ENCODE peak calls at places on chromosomes 7 and 10, in seven cellular contexts. H is fibroblast of lung, G is left lung, K is A549, I is cardiac muscle cell, E is kidney, C is Caco-2. J is an unnamed sample. For H3K4me1, the result is how much of the 10 kb centered on the place peaks cover.

GRCh38 chr7:66326501-66327180 is 121.5 kb downstream of the TPST1 start:
- DNase-seq in H (peak), G (no peak), K (no peak), I (no peak), E (no peak), C (peak), J (no peak)

GRCh38 chr10:89632824-89633223 is 12.2 kb downstream of the PANK1 start:
- DNase-seq in H (no peak), G (no peak), K (no peak), I (no peak), E (no peak), C (no peak), J (no peak)

GRCh38 chr7:5793361-5794072 is 12.1 kb upstream of the RNF216 start:
- DNase-seq in H (no peak), G (no peak), K (no peak), I (no peak), E (peak), C (no peak), J (no peak)

GRCh38 chr10:44313706-44314307 is 71.1 kb downstream of the CXCL12 start:
- DNase-seq in H (no peak), G (no peak), K (no peak), I (peak), E (no peak), C (no peak), J (no peak)

GRCh38 chr10:68099736-68100135 is 9.6 kb upstream of the MYPN start:
- DNase-seq in H (peak), G (no peak), K (no peak), I (no peak), E (no peak), C (no peak), J (no peak)

GRCh38 chr7:133669061-133669455 is 416.2 kb downstream of the EXOC4 start:
- DNase-seq in H (no peak), G (no peak), K (no peak), I (no peak), E (no peak), C (no peak), J (no peak)

GRCh38 chr10:88042162-88043100 is 179.0 kb downstream of the PTEN start:
- DNase-seq in H (peak), G (no peak), K (no peak), I (peak), E (no peak), C (no peak), J (peak)

GRCh38 chr10:29795856-29796255 is 161.1 kb upstream of the SVIL start:
- DNase-seq in H (no peak), G (no peak), K (no peak), I (no peak), E (no peak), C (no peak), J (no peak)

GRCh38 chr10:111114931-111115500 is 38.2 kb downstream of the ADRA2A start:
- DNase-seq in H (no peak), G (no peak), K (no peak), I (no peak), E (no peak), C (no peak), J (no peak)

GRCh38 chr7:130419652-130420051 is 21.2 kb downstream of the CEP41 start:
- DNase-seq in H (no peak), G (no peak), K (no peak), I (no peak), E (no peak), C (no peak), J (no peak)

GRCh38 chr10:120805014-120805805 is 46.0 kb upstream of the WDR11 start:
- DNase-seq in H (no peak), G (no peak), K (no peak), I (no peak), E (no peak), C (no peak), J (no peak)

GRCh38 chr7:118183586-118184391 is at the start of gene LSM8:
- DNase-seq in H (peak), G (peak), K (peak), I (peak), E (peak), C (peak), J (peak)

DNA sequence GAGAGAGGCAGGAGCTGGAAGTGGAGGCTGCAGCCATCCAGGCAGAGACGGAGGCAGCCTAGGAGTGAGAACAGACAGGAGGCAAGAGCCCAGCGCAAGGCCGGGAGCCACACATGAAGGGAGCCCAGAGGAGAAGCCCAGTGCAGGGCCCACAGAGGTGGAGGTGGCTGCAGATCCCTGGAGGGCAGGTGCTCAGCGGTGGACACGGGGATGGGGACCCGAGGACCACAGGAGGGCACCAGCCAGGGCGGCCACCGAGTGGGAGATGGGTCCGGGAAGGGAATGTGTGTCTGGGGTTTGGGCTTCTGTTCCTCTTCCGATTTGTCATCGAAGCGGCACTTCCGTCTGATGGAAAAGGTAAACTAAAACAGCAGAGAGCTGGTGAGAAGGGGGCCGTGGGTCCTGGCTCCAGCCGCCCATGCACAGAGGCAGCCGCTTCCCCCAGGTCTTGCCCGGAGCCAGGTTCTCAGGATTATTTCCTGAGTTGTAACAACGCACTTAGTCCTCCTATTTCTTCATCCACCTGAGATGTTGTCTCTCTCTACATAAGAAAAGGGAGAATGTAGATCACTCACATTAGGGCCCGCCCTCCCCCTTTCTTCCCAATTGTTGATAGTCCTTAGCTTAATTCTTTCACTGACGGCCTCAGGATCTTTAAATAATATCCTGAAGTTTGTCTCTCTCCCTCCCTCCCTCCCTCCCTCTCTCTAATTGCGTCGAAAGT is 174.9 kb upstream of the PPP2R2D start:
- DNase-seq in H (no peak), G (peak), K (no peak), I (no peak), E (no peak), C (peak), J (no peak)
- H3K4me3 ChIP-seq in H (no peak), G (no peak), K (no peak), I (no peak), E (no peak), C (no peak), J (no peak)

DNA sequence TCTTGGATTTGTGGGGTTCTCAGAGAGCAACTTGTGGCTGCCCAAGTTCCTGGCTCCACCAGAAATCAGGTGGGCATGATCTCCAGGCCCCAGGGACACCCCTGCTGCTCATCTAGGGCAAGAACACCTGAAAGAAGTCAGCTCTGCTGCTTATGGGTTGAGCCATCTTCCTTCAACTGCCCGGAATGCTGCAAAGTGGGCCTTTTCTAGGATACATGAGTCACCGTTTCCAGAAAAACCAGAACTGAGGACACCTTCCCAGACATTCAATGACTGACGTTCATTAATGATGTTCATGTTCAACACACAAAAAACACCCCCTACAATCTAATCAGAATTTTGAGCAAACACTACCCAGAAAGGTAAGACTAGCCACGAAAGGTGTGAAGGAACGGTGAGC is 98.0 kb downstream of the MAD1L1 start:
- DNase-seq in H (no peak), G (peak), K (no peak), I (no peak), E (no peak), C (no peak), J (no peak)
- H3K4me1 ChIP-seq in H (under half), G (under half), K (under half), I (under half), E (under half), C (under half), J (under half)

GRCh38 chr10:114526497-114527238 is 122.4 kb upstream of the AFAP1L2 start:
- DNase-seq in H (peak), G (peak), K (peak), I (peak), E (peak), C (peak), J (peak)
- TF ChIP-seq CTCF in H (no peak), G (no peak), K (no peak), I (peak), E (no peak), C (no peak), J (no peak)

GRCh38 chr10:12482586-12482985 is 133.2 kb downstream of the CAMK1D start:
- DNase-seq in H (no peak), G (no peak), K (no peak), I (peak), E (no peak), C (no peak), J (no peak)

GRCh38 chr10:12484945-12485805 is 135.8 kb downstream of the CAMK1D start:
- DNase-seq in H (no peak), G (no peak), K (no peak), I (peak), E (no peak), C (peak), J (peak)

GRCh38 chr10:12487366-12487765 is 138.0 kb downstream of the CAMK1D start:
- DNase-seq in H (no peak), G (no peak), K (no peak), I (no peak), E (no peak), C (no peak), J (no peak)

GRCh38 chr10:12481956-12482355 is 132.6 kb downstream of the CAMK1D start:
- DNase-seq in H (no peak), G (no peak), K (no peak), I (no peak), E (no peak), C (no peak), J (no peak)

DNA sequence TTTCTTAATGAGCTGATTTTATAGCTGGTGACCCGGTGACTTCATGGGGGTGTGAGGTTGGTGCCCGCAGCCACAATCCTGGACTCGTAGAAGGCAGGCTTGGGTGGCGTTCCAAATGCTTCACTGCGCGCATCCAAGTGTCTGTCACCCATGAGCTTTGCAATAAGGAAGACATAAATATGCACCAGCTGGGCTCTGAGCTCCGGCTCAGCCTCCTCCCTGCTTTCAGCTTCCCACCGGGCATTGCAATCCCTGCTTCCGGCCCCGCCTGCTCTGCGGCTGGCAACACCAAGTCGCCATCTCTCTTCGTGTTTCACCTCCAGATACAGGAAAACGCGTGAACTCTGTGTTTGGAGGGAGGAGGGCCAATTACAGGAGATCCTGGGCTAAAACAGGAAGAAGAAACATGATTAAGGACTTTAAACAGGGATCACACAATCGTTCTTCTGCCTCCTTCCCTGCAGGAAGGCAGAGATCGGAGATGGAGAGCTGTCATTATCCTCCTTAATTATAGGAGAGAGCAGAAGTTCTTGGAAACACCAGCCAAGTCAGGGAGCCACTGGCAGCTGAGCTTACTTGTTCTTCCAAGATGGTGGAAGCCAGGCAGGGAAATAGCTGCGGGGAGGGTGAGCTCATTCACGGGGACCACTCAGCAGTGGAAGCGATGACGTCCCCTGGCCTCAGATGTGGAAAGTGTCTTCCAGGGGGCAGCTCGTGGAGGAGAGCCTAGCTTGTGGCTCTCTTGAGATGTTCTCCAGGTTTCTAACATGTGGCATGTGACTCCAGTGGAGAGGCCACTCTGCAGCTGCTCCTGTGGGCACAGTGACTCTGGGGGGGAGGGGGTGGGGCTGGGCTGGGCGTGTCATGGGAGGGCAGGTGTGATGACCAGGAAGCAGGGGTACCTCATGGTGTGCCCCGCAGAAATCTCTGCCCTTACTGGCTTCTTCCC is 134.9 kb downstream of the CAMK1D start:
- DNase-seq in H (no peak), G (no peak), K (no peak), I (no peak), E (no peak), C (no peak), J (no peak)
- H3K4me3 ChIP-seq in H (no peak), G (no peak), K (no peak), I (no peak), E (no peak), C (no peak), J (no peak)

GRCh38 chr10:96584474-96584873 is 2.3 kb downstream of the TM9SF3 start:
- DNase-seq in H (no peak), G (no peak), K (no peak), I (no peak), E (no peak), C (no peak), J (no peak)
- H3K4me1 ChIP-seq in H (under half), G (half or more), K (under half), I (under half), E (under half), C (under half), J (half or more)

GRCh38 chr7:95794917-95795515 is 22.7 kb downstream of the DYNC1I1 start:
- DNase-seq in H (peak), G (no peak), K (no peak), I (no peak), E (no peak), C (no peak), J (no peak)
- TF ChIP-seq CTCF in H (peak), G (peak), K (peak), I (peak), E (peak), C (peak), J (peak)

GRCh38 chr7:102148799-102149198 is 137.9 kb upstream of the SH2B2 start:
- DNase-seq in H (no peak), G (peak), K (no peak), I (no peak), E (no peak), C (no peak), J (no peak)
- H3K4me3 ChIP-seq in H (no peak), G (no peak), K (no peak), I (no peak), E (no peak), C (no peak), J (no peak)

DNA sequence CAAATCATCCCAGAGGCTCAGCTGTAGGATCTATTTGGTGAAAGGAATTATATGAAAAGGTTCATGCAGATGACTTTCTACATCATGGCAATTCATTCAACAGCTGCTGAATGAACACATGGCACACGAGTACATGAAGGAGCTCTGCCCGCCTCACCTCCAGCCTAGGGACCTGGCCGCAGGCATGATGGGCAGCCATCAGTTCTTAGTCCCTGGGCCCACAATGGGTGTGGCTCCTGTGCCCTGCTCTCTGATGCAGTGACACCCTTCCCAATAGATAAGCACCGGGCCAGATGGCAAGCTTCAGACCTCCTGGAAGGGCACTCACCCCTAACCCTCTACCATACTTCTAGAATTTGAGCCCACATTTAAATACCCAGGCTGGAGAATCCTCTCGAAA is 3.5 kb downstream of the CHST15 start:
- DNase-seq in H (no peak), G (no peak), K (no peak), I (no peak), E (no peak), C (no peak), J (no peak)
- H3K4me1 ChIP-seq in H (under half), G (half or more), K (under half), I (under half), E (under half), C (under half), J (under half)

DNA sequence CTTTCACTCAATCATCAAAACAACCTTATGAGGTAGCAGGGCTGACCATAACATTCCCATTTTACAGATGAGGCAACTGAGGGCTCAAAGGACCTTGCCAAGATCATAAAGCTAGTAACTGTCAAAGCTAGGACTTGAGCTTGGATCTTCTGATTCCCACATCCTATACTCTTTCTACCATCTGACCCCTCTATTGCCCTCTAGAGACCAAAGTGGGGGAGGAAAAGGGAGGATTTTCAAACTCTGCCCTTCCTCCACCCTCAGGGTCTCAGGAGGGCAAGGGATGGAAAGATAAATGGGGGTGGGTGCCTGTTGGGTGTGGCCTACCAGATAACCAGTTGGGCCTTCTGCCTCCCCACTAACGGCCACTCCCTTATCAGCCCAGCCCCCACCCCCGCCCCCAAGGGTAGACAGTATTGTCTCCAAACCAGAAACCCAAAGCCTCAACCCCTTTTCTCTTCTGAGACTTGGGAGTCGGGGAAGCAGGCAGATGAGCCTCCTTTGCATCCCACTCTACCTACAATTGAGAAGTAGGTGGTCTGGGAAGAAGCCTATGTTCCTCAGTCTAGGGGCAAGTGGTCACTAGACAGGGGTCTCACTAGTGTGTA is 7.9 kb downstream of the LDB1 start:
- DNase-seq in H (no peak), G (no peak), K (no peak), I (no peak), E (no peak), C (no peak), J (no peak)
- TF ChIP-seq CTCF in H (peak), G (no peak), K (no peak), I (peak), E (no peak), C (peak), J (no peak)

GRCh38 chr7:132087421-132087820 is 488.8 kb downstream of the PLXNA4 start:
- DNase-seq in H (no peak), G (no peak), K (no peak), I (no peak), E (no peak), C (no peak), J (no peak)
- H3K4me3 ChIP-seq in H (no peak), G (no peak), K (no peak), I (no peak), E (no peak), C (no peak), J (no peak)

J was measured in heart right ventricle.